ENCODE peak calls at places on chromosomes 6 and 20, in ten cellular contexts. One of them, this sample, is unnamed. For H3K4me1, the result is how much of the 10 kb centered on the place peaks cover.

GRCh38 chr6:447381-448165 is 56.0 kb downstream of the IRF4 start:
- DNase-seq in CD4-positive, alpha-beta memory T cell: no peak
- DNase-seq in sigmoid colon: no peak
- DNase-seq in right cardiac atrium: no peak
- DNase-seq in pancreas: no peak
- DNase-seq in naive thymus-derived CD4-positive, alpha-beta T cell: no peak
- DNase-seq in small intestine: no peak
- DNase-seq in CD8-positive, alpha-beta T cell: no peak
- DNase-seq in HCT116: no peak
- DNase-seq in esophagus muscularis mucosa: no peak
- DNase-seq in this sample: no peak

GRCh38 chr6:42259841-42260395 is 42.3 kb upstream of the MRPS10 start:
- DNase-seq in CD4-positive, alpha-beta memory T cell: no peak
- DNase-seq in sigmoid colon: no peak
- DNase-seq in right cardiac atrium: no peak
- DNase-seq in pancreas: no peak
- DNase-seq in naive thymus-derived CD4-positive, alpha-beta T cell: no peak
- DNase-seq in small intestine: no peak
- DNase-seq in CD8-positive, alpha-beta T cell: no peak
- DNase-seq in HCT116: no peak
- DNase-seq in esophagus muscularis mucosa: no peak
- DNase-seq in this sample: no peak

GRCh38 chr6:98566126-98566525 is 268.2 kb upstream of the POU3F2 start:
- DNase-seq in CD4-positive, alpha-beta memory T cell: no peak
- DNase-seq in sigmoid colon: no peak
- DNase-seq in right cardiac atrium: no peak
- DNase-seq in pancreas: no peak
- DNase-seq in naive thymus-derived CD4-positive, alpha-beta T cell: no peak
- DNase-seq in small intestine: no peak
- DNase-seq in CD8-positive, alpha-beta T cell: no peak
- DNase-seq in HCT116: no peak
- DNase-seq in esophagus muscularis mucosa: no peak
- DNase-seq in this sample: no peak

GRCh38 chr6:33732819-33733218 is 13.9 kb downstream of the IP6K3 start:
- DNase-seq in CD4-positive, alpha-beta memory T cell: no peak
- DNase-seq in sigmoid colon: no peak
- DNase-seq in right cardiac atrium: no peak
- DNase-seq in pancreas: no peak
- DNase-seq in naive thymus-derived CD4-positive, alpha-beta T cell: no peak
- DNase-seq in small intestine: no peak
- DNase-seq in CD8-positive, alpha-beta T cell: no peak
- DNase-seq in HCT116: no peak
- DNase-seq in esophagus muscularis mucosa: no peak
- DNase-seq in this sample: no peak

GRCh38 chr20:38427655-38428023 is 7.5 kb downstream of the SNHG17 start:
- DNase-seq in CD4-positive, alpha-beta memory T cell: no peak
- DNase-seq in sigmoid colon: no peak
- DNase-seq in right cardiac atrium: no peak
- DNase-seq in pancreas: no peak
- DNase-seq in naive thymus-derived CD4-positive, alpha-beta T cell: no peak
- DNase-seq in small intestine: no peak
- DNase-seq in CD8-positive, alpha-beta T cell: no peak
- DNase-seq in HCT116: no peak
- DNase-seq in esophagus muscularis mucosa: no peak
- DNase-seq in this sample: no peak

GRCh38 chr20:47093567-47093966 is 198.9 kb downstream of the EYA2 start:
- DNase-seq in CD4-positive, alpha-beta memory T cell: no peak
- DNase-seq in sigmoid colon: no peak
- DNase-seq in right cardiac atrium: no peak
- DNase-seq in pancreas: no peak
- DNase-seq in naive thymus-derived CD4-positive, alpha-beta T cell: no peak
- DNase-seq in small intestine: no peak
- DNase-seq in CD8-positive, alpha-beta T cell: no peak
- DNase-seq in HCT116: no peak
- DNase-seq in esophagus muscularis mucosa: no peak
- DNase-seq in this sample: no peak

GRCh38 chr20:47780990-47781389 is 4.3 kb downstream of the SULF2 start:
- DNase-seq in CD4-positive, alpha-beta memory T cell: no peak
- DNase-seq in sigmoid colon: no peak
- DNase-seq in right cardiac atrium: no peak
- DNase-seq in pancreas: no peak
- DNase-seq in naive thymus-derived CD4-positive, alpha-beta T cell: no peak
- DNase-seq in small intestine: no peak
- DNase-seq in CD8-positive, alpha-beta T cell: no peak
- DNase-seq in HCT116: no peak
- DNase-seq in esophagus muscularis mucosa: no peak
- DNase-seq in this sample: no peak

GRCh38 chr6:100454571-100455229 is 10.0 kb downstream of the SIM1 start:
- DNase-seq in CD4-positive, alpha-beta memory T cell: no peak
- DNase-seq in sigmoid colon: no peak
- DNase-seq in right cardiac atrium: no peak
- DNase-seq in pancreas: no peak
- DNase-seq in naive thymus-derived CD4-positive, alpha-beta T cell: no peak
- DNase-seq in small intestine: no peak
- DNase-seq in CD8-positive, alpha-beta T cell: no peak
- DNase-seq in HCT116: no peak
- DNase-seq in esophagus muscularis mucosa: no peak
- DNase-seq in this sample: no peak

GRCh38 chr6:87979737-87980136 is 67.9 kb upstream of the SPACA1 start:
- DNase-seq in CD4-positive, alpha-beta memory T cell: no peak
- DNase-seq in sigmoid colon: no peak
- DNase-seq in right cardiac atrium: no peak
- DNase-seq in pancreas: no peak
- DNase-seq in naive thymus-derived CD4-positive, alpha-beta T cell: no peak
- DNase-seq in small intestine: no peak
- DNase-seq in CD8-positive, alpha-beta T cell: no peak
- DNase-seq in HCT116: no peak
- DNase-seq in esophagus muscularis mucosa: no peak
- DNase-seq in this sample: no peak

DNA sequence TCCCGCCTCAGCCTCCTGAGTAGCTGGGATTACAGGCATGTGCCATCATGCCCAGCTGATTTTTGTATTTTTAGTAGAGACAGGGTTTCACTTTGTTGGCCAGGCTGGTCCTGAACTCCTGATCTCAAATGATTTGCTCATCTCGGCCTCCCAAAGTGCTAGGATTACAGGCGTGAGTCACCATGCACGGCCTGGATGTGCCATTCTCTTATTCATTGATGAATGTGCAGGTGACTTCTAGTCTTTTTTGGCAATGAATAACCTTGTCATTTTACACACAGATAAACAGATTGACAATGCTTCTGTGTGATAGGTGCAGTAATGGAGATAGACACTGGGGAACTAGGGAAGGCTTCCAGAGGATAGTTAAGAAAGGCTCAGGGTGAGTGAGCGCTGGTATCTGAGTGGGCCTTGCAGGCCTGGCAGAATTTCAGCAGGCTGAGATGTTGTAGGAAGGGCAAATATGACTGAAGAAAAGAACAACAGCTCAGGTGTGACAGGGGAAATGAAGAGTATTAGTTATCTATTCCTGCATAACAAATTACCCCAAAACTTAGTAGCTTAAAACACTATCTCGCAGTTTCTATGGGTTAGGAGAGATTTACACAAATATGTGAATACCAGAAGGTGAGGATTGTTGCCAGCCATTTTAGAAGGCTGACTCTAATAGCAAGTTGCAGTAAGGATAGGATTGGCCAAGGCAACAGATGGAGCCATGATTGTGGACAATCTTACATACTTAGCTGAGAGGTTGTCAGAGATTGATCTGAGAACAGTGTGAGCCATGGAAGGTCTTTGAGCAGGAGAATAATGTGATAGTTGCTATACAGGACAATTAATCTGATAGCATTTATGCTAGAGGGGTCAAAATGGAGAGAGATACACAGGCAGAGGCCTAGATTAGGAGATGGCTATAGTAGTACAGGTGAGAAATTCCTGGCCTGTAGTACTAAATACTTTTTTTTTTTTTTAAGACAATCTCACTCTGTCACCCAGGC is 23.5 kb downstream of the PPARD start:
- DNase-seq in CD4-positive, alpha-beta memory T cell: no peak
- DNase-seq in sigmoid colon: no peak
- DNase-seq in right cardiac atrium: no peak
- DNase-seq in pancreas: no peak
- DNase-seq in naive thymus-derived CD4-positive, alpha-beta T cell: no peak
- DNase-seq in small intestine: no peak
- DNase-seq in CD8-positive, alpha-beta T cell: no peak
- DNase-seq in HCT116: peak
- DNase-seq in esophagus muscularis mucosa: no peak
- DNase-seq in this sample: no peak
- H3K4me1 ChIP-seq in CD4-positive, alpha-beta memory T cell: half or more
- H3K4me1 ChIP-seq in sigmoid colon: half or more
- H3K4me1 ChIP-seq in right cardiac atrium: under half
- H3K4me1 ChIP-seq in pancreas: under half
- H3K4me1 ChIP-seq in naive thymus-derived CD4-positive, alpha-beta T cell: under half
- H3K4me1 ChIP-seq in small intestine: under half
- H3K4me1 ChIP-seq in CD8-positive, alpha-beta T cell: under half
- H3K4me1 ChIP-seq in HCT116: half or more
- H3K4me1 ChIP-seq in esophagus muscularis mucosa: under half
- H3K4me1 ChIP-seq in this sample: under half

DNA sequence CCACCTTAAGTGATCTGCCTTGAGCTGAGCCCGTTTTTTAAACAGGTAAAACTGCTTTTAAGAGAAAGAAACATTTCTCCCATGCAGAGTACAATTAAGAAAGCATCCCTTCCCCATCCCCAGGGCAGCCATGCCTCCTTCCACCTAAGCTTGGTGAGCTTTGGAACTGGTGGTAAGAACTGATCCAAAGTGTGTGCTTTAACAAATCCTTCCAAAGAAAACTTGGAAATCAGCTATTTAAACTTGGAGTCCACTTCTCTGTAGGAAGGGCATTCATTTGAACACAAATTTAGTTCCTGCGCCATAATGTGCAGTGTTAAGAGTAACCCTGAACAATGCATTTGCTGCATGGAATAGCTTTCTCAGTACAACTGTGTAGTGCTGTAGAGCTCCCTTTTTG is 17.0 kb downstream of the GMDS start:
- DNase-seq in CD4-positive, alpha-beta memory T cell: no peak
- DNase-seq in sigmoid colon: no peak
- DNase-seq in right cardiac atrium: no peak
- DNase-seq in pancreas: no peak
- DNase-seq in naive thymus-derived CD4-positive, alpha-beta T cell: no peak
- DNase-seq in small intestine: no peak
- DNase-seq in CD8-positive, alpha-beta T cell: no peak
- DNase-seq in HCT116: no peak
- DNase-seq in esophagus muscularis mucosa: no peak
- DNase-seq in this sample: no peak
- H3K4me1 ChIP-seq in CD4-positive, alpha-beta memory T cell: under half
- H3K4me1 ChIP-seq in sigmoid colon: under half
- H3K4me1 ChIP-seq in right cardiac atrium: under half
- H3K4me1 ChIP-seq in pancreas: under half
- H3K4me1 ChIP-seq in naive thymus-derived CD4-positive, alpha-beta T cell: under half
- H3K4me1 ChIP-seq in small intestine: under half
- H3K4me1 ChIP-seq in CD8-positive, alpha-beta T cell: under half
- H3K4me1 ChIP-seq in HCT116: under half
- H3K4me1 ChIP-seq in esophagus muscularis mucosa: under half
- H3K4me1 ChIP-seq in this sample: under half

GRCh38 chr6:166601956-166602355 is 15.5 kb upstream of the RAMACL start:
- DNase-seq in CD4-positive, alpha-beta memory T cell: no peak
- DNase-seq in sigmoid colon: no peak
- DNase-seq in right cardiac atrium: no peak
- DNase-seq in pancreas: no peak
- DNase-seq in naive thymus-derived CD4-positive, alpha-beta T cell: no peak
- DNase-seq in small intestine: no peak
- DNase-seq in CD8-positive, alpha-beta T cell: no peak
- DNase-seq in HCT116: no peak
- DNase-seq in esophagus muscularis mucosa: no peak
- DNase-seq in this sample: no peak
- H3K4me1 ChIP-seq in CD4-positive, alpha-beta memory T cell: under half
- H3K4me1 ChIP-seq in sigmoid colon: under half
- H3K4me1 ChIP-seq in right cardiac atrium: under half
- H3K4me1 ChIP-seq in pancreas: under half
- H3K4me1 ChIP-seq in naive thymus-derived CD4-positive, alpha-beta T cell: under half
- H3K4me1 ChIP-seq in small intestine: under half
- H3K4me1 ChIP-seq in CD8-positive, alpha-beta T cell: under half
- H3K4me1 ChIP-seq in HCT116: under half
- H3K4me1 ChIP-seq in esophagus muscularis mucosa: under half
- H3K4me1 ChIP-seq in this sample: under half

DNA sequence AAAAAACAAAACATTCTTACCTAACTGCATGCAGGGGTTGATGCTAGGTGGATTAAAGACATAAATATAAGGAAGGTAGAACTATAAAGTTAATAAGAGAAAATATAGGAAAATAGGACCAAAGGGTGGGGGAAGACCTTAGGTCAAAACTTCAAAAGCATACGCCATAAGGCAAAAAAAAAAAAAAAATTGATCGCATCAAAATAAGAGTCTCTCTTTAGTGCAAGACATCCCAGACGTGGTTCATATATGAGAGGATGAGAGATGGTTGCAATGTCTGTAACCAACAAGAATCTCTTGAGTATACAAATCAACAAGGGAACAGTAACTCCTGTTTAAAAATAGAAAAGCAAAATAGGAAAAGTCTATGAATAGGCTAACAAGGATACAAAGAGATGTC is 8.5 kb downstream of the BAG2 start:
- DNase-seq in CD4-positive, alpha-beta memory T cell: no peak
- DNase-seq in sigmoid colon: no peak
- DNase-seq in right cardiac atrium: no peak
- DNase-seq in pancreas: no peak
- DNase-seq in naive thymus-derived CD4-positive, alpha-beta T cell: no peak
- DNase-seq in small intestine: no peak
- DNase-seq in CD8-positive, alpha-beta T cell: no peak
- DNase-seq in HCT116: no peak
- DNase-seq in esophagus muscularis mucosa: no peak
- DNase-seq in this sample: no peak
- H3K4me1 ChIP-seq in CD4-positive, alpha-beta memory T cell: under half
- H3K4me1 ChIP-seq in sigmoid colon: half or more
- H3K4me1 ChIP-seq in right cardiac atrium: under half
- H3K4me1 ChIP-seq in pancreas: under half
- H3K4me1 ChIP-seq in naive thymus-derived CD4-positive, alpha-beta T cell: under half
- H3K4me1 ChIP-seq in small intestine: under half
- H3K4me1 ChIP-seq in CD8-positive, alpha-beta T cell: under half
- H3K4me1 ChIP-seq in HCT116: under half
- H3K4me1 ChIP-seq in esophagus muscularis mucosa: half or more
- H3K4me1 ChIP-seq in this sample: under half

GRCh38 chr6:133277895-133278545 is 36.9 kb downstream of the EYA4 start:
- DNase-seq in CD4-positive, alpha-beta memory T cell: no peak
- DNase-seq in sigmoid colon: no peak
- DNase-seq in right cardiac atrium: no peak
- DNase-seq in pancreas: no peak
- DNase-seq in naive thymus-derived CD4-positive, alpha-beta T cell: no peak
- DNase-seq in small intestine: no peak
- DNase-seq in CD8-positive, alpha-beta T cell: no peak
- DNase-seq in HCT116: no peak
- DNase-seq in esophagus muscularis mucosa: no peak
- DNase-seq in this sample: no peak

GRCh38 chr6:133277228-133277894 is 36.2 kb downstream of the EYA4 start:
- DNase-seq in CD4-positive, alpha-beta memory T cell: no peak
- DNase-seq in sigmoid colon: no peak
- DNase-seq in right cardiac atrium: no peak
- DNase-seq in pancreas: no peak
- DNase-seq in naive thymus-derived CD4-positive, alpha-beta T cell: no peak
- DNase-seq in small intestine: no peak
- DNase-seq in CD8-positive, alpha-beta T cell: no peak
- DNase-seq in HCT116: no peak
- DNase-seq in esophagus muscularis mucosa: no peak
- DNase-seq in this sample: no peak

DNA sequence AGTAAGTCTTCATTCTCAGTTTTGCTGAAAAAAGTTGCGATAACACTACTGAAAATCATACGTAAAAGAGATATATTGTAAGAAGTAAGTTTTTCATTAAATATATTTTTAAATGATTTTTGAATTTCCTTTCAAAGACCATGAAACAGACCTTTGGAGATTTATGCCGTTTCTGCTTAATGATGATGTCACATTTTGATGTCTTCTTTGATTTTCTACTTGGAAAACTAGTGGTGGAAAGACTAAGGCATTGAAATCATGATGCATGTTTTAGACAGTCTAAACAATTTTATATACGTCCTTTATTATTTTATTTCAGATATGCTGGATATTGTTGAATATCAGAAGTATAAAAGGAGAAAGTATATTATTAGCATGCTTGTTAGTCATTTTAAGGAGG is 33.7 kb downstream of the EYA4 start:
- DNase-seq in CD4-positive, alpha-beta memory T cell: no peak
- DNase-seq in sigmoid colon: no peak
- DNase-seq in right cardiac atrium: no peak
- DNase-seq in pancreas: no peak
- DNase-seq in naive thymus-derived CD4-positive, alpha-beta T cell: no peak
- DNase-seq in small intestine: no peak
- DNase-seq in CD8-positive, alpha-beta T cell: no peak
- DNase-seq in HCT116: no peak
- DNase-seq in esophagus muscularis mucosa: no peak
- DNase-seq in this sample: no peak
- H3K4me1 ChIP-seq in CD4-positive, alpha-beta memory T cell: under half
- H3K4me1 ChIP-seq in sigmoid colon: under half
- H3K4me1 ChIP-seq in right cardiac atrium: under half
- H3K4me1 ChIP-seq in pancreas: under half
- H3K4me1 ChIP-seq in naive thymus-derived CD4-positive, alpha-beta T cell: under half
- H3K4me1 ChIP-seq in small intestine: under half
- H3K4me1 ChIP-seq in CD8-positive, alpha-beta T cell: under half
- H3K4me1 ChIP-seq in HCT116: under half
- H3K4me1 ChIP-seq in esophagus muscularis mucosa: under half
- H3K4me1 ChIP-seq in this sample: under half